ENCODE peak calls at places on chromosomes 2 and 18, in four cellular contexts. K is HepG2, G is H1, V is GM12892. D is an unnamed sample.

GRCh38 chr2:39718483-39718882 is 52.8 kb downstream of the TMEM178A start:
- DNase-seq in K (peak), G (no peak), V (no peak), D (no peak)

GRCh38 chr2:110101280-110101844 is 14.3 kb downstream of the MALL start:
- DNase-seq in K (peak), G (peak), V (no peak), D (no peak)

GRCh38 chr2:8304821-8305766 is 376.8 kb upstream of the ID2 start:
- DNase-seq in K (no peak), G (no peak), V (no peak), D (no peak)

GRCh38 chr2:173076557-173077345 is 1.1 kb downstream of the MAP3K20 start:
- DNase-seq in K (no peak), G (no peak), V (peak), D (peak)

GRCh38 chr18:36374262-36374661 is 76.7 kb downstream of the FHOD3 start:
- DNase-seq in K (no peak), G (no peak), V (no peak), D (no peak)

GRCh38 chr2:234546770-234547169 is 49.9 kb upstream of the ARL4C start:
- DNase-seq in K (no peak), G (no peak), V (no peak), D (no peak)

GRCh38 chr18:25830787-25831186 is 259.6 kb downstream of the SS18 start:
- DNase-seq in K (peak), G (no peak), V (no peak), D (no peak)

GRCh38 chr2:172722481-172722880 is 13.2 kb upstream of the RAPGEF4 start:
- DNase-seq in K (no peak), G (no peak), V (no peak), D (no peak)

GRCh38 chr2:30932850-30933249 is 125.6 kb upstream of the CAPN13 start:
- DNase-seq in K (no peak), G (no peak), V (no peak), D (no peak)

GRCh38 chr2:70089946-70090523 is 2.8 kb downstream of the PCBP1 start:
- DNase-seq in K (no peak), G (no peak), V (no peak), D (no peak)

GRCh38 chr2:290090-290722 is 2.3 kb upstream of the ALKAL2 start:
- DNase-seq in K (peak), G (no peak), V (no peak), D (no peak)

GRCh38 chr2:17471979-17472378 is 46.3 kb downstream of the RAD51AP2 start:
- DNase-seq in K (no peak), G (no peak), V (no peak), D (no peak)

GRCh38 chr2:17475285-17475684 is 43.0 kb downstream of the RAD51AP2 start:
- DNase-seq in K (no peak), G (no peak), V (no peak), D (no peak)

GRCh38 chr2:17476060-17476459 is 42.2 kb downstream of the RAD51AP2 start:
- DNase-seq in K (no peak), G (no peak), V (no peak), D (no peak)

GRCh38 chr2:17476820-17477219 is 41.4 kb downstream of the RAD51AP2 start:
- DNase-seq in K (no peak), G (no peak), V (no peak), D (no peak)

GRCh38 chr2:17470855-17471641 is 47.2 kb downstream of the RAD51AP2 start:
- DNase-seq in K (peak), G (peak), V (no peak), D (no peak)
- TF ChIP-seq TAF1 in K (no peak), G (no peak), V (no peak), D (no peak)

GRCh38 chr2:130380096-130380934 is 24.5 kb downstream of the PTPN18 start:
- DNase-seq in K (no peak), G (no peak), V (no peak), D (no peak)

GRCh38 chr2:130381619-130382018 is 25.8 kb downstream of the PTPN18 start:
- DNase-seq in K (no peak), G (no peak), V (no peak), D (no peak)

GRCh38 chr2:130385709-130386108 is 29.9 kb downstream of the PTPN18 start:
- DNase-seq in K (no peak), G (no peak), V (no peak), D (no peak)

GRCh38 chr2:130381145-130381544 is 25.3 kb downstream of the PTPN18 start:
- DNase-seq in K (no peak), G (no peak), V (no peak), D (no peak)

DNA sequence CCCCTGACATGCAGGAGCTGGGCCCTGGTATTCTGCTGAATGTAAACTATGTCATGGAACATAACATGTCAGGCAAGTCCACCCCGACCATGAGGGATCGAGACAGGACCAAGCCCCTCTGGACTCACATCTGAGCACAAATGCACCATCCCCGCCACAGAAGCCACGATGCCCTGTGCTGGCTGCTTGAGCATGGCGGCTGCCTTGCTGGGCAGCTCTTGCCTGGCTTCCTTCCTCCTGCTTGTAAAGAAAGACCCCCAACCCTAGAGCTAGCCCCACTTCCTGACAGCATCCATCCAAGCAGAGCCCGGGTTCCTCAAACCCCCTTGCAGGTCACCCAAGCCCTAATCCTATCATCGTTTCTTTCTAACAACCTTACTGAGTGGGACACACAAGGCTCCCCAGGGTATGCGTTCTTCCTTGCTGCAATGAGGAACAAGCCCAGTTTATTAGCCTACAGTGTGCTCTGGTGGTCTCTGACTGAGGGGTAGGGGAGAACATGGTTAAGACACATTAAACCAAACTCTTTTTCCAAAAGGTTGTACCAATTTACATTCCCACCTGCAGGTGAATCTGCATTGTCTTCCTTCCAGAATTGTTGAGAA is 26.6 kb downstream of the PTPN18 start:
- DNase-seq in K (no peak), G (no peak), V (no peak), D (no peak)
- TF ChIP-seq TAF1 in K (no peak), G (no peak), V (no peak), D (no peak)

GRCh38 chr18:34873966-34874365 is 163.9 kb downstream of the DTNA start:
- DNase-seq in K (no peak), G (no peak), V (no peak), D (no peak)
- TF ChIP-seq TAF1 in K (no peak), G (no peak), V (no peak), D (no peak)

GRCh38 chr18:47975701-47976100 is 45.2 kb upstream of the SMAD2 start:
- DNase-seq in K (no peak), G (no peak), V (no peak), D (no peak)
- TF ChIP-seq TAF1 in K (no peak), G (no peak), V (no peak), D (no peak)

DNA sequence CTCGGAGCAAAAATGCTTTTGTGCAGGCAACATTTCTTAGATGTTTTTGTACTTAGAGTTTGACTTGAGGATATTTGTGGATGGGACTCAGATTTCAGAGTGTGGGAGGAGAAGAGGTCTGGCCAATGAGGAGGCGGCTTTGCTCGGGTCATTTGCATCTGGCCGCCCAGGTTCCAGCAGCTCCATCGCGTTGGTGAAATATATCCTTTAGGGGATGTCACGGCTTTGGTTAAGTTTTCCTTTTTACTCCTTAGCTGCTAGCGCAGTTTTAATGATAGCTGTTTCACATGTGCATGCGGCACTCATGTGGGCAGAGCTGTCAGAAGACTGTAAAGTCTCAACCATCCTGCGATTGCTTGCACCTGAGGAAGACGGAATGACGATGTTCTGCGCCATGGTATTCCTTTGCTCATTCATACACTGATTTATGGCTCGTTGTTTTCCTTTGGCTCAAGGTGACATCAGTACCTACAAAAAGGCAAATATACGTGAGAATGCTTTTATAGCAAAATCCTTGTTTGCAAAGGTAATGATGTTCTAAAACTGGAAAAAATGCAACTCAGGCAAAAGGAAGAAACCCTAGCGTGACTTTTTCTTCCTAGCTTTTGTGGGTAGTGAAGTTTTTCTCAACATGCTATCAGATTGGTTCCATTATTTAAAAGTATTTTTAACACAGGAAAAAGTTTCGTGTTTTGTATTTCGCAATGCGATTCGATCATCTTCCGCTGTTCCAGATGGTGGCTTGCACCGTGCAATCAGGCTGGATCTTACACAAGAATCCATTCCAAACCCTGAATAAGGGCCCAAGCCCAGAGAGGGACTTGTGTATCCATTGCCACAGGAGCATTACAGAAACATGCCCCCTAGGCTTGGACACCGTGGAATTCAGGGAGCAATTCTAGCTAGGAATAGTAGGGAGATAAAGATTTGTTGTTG is 70.5 kb upstream of the ZNF516 start:
- DNase-seq in K (peak), G (peak), V (no peak), D (no peak)
- TF ChIP-seq TAF1 in K (no peak), G (no peak), V (no peak), D (no peak)

GRCh38 chr2:148730085-148730484 is 85.5 kb downstream of the EPC2 start:
- DNase-seq in K (no peak), G (no peak), V (no peak), D (no peak)

GRCh38 chr2:148725569-148725968 is 81.0 kb downstream of the EPC2 start:
- DNase-seq in K (no peak), G (no peak), V (no peak), D (no peak)

GRCh38 chr2:148721991-148722777 is 77.6 kb downstream of the EPC2 start:
- DNase-seq in K (no peak), G (no peak), V (no peak), D (no peak)

GRCh38 chr2:148721520-148721931 is 77.0 kb downstream of the EPC2 start:
- DNase-seq in K (no peak), G (no peak), V (no peak), D (no peak)

DNA sequence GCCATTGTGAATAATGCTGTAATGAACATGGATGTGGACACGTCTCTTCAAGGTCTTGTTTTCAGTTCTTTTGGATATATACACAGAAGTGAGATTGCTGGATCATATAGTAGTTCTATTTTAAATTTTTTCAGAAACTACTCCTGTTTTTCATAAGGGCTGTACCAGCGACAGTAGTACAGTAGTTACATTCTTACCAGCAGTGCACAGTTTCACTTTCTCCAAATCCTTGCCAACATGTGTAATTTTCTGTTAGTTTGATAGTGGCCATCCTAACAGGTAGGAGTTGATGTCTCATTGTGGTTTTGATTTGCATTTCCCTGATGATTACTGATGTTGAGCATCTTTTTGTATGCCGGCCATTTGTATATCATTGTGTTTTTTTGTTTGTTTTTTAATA is 81.7 kb downstream of the EPC2 start:
- DNase-seq in K (no peak), G (no peak), V (no peak), D (no peak)
- TF ChIP-seq TAF1 in K (no peak), G (no peak), V (no peak), D (no peak)

GRCh38 chr2:24816404-24816803 is 23.2 kb downstream of the CENPO start:
- DNase-seq in K (no peak), G (no peak), V (no peak), D (no peak)
- TF ChIP-seq TAF1 in K (no peak), G (no peak), V (no peak), D (no peak)

GRCh38 chr2:20092901-20093235 is 41.4 kb upstream of the LAPTM4A start:
- DNase-seq in K (no peak), G (no peak), V (no peak), D (no peak)

GRCh38 chr2:20093263-20094141 is 42.1 kb upstream of the LAPTM4A start:
- DNase-seq in K (peak), G (peak), V (no peak), D (no peak)

GRCh38 chr2:20094955-20095354 is 43.5 kb upstream of the LAPTM4A start:
- DNase-seq in K (no peak), G (no peak), V (no peak), D (no peak)

GRCh38 chr2:20094142-20094792 is 42.8 kb upstream of the LAPTM4A start:
- DNase-seq in K (no peak), G (no peak), V (no peak), D (no peak)

GRCh38 chr2:20095469-20095868 is 44.0 kb upstream of the LAPTM4A start:
- DNase-seq in K (no peak), G (no peak), V (no peak), D (no peak)
- TF ChIP-seq TAF1 in K (no peak), G (no peak), V (no peak), D (no peak)

GRCh38 chr2:160337728-160338127 is 137.7 kb upstream of the ITGB6 start:
- DNase-seq in K (no peak), G (no peak), V (no peak), D (no peak)
- TF ChIP-seq TAF1 in K (no peak), G (no peak), V (no peak), D (no peak)

GRCh38 chr2:10316860-10317259 is 14.2 kb downstream of the HPCAL1 start:
- DNase-seq in K (no peak), G (no peak), V (no peak), D (no peak)
- TF ChIP-seq TAF1 in K (no peak), G (no peak), V (no peak), D (no peak)

D was measured in GM12891.